ENCODE peak calls at places on chromosomes 3 and 15, in six cellular contexts. I, H, Q, Y, C and Z are unnamed samples.

GRCh38 chr3:127368186-127369032 is 80.6 kb upstream of the PRR20G start:
- DNase-seq in I (no peak), H (no peak), Q (no peak), Y (no peak), C (no peak), Z (no peak)

GRCh38 chr3:12073106-12073505 is 68.9 kb downstream of the SYN2 start:
- DNase-seq in I (no peak), H (no peak), Q (no peak), Y (no peak), C (no peak), Z (no peak)

GRCh38 chr3:35653347-35653746 is 14.0 kb downstream of the ARPP21 start:
- DNase-seq in I (no peak), H (no peak), Q (no peak), Y (no peak), C (no peak), Z (no peak)

GRCh38 chr15:75902129-75902557 is 1.5 kb upstream of the FBXO22 start:
- DNase-seq in I (no peak), H (no peak), Q (no peak), Y (peak), C (peak), Z (no peak)

GRCh38 chr3:180018588-180018987 is 18.1 kb downstream of the PEX5L start:
- DNase-seq in I (no peak), H (no peak), Q (no peak), Y (no peak), C (peak), Z (no peak)

GRCh38 chr3:54188176-54188791 is 65.9 kb downstream of the CACNA2D3 start:
- DNase-seq in I (no peak), H (no peak), Q (peak), Y (peak), C (no peak), Z (no peak)

GRCh38 chr3:185595520-185595919 is 9.4 kb downstream of the SENP2 start:
- DNase-seq in I (no peak), H (no peak), Q (no peak), Y (no peak), C (no peak), Z (no peak)

GRCh38 chr3:58568572-58569286 is 8.5 kb downstream of the FAM107A start:
- DNase-seq in I (peak), H (peak), Q (peak), Y (peak), C (peak), Z (peak)

GRCh38 chr3:71862374-71863145 is 77.6 kb upstream of the PROK2 start:
- DNase-seq in I (no peak), H (no peak), Q (no peak), Y (no peak), C (no peak), Z (no peak)

GRCh38 chr3:177835008-177835407 is 637.7 kb upstream of the TBL1XR1 start:
- DNase-seq in I (no peak), H (no peak), Q (no peak), Y (peak), C (peak), Z (no peak)

GRCh38 chr15:100261302-100262240 is 80.2 kb downstream of the ADAMTS17 start:
- DNase-seq in I (no peak), H (no peak), Q (peak), Y (no peak), C (no peak), Z (no peak)

GRCh38 chr3:5312278-5312677 is 124.8 kb downstream of the EDEM1 start:
- DNase-seq in I (no peak), H (no peak), Q (no peak), Y (no peak), C (no peak), Z (no peak)

GRCh38 chr3:135736740-135737139 is 228.8 kb upstream of the PPP2R3A start:
- DNase-seq in I (no peak), H (no peak), Q (no peak), Y (peak), C (peak), Z (no peak)

GRCh38 chr3:13705051-13705450 is 156.1 kb downstream of the FBLN2 start:
- DNase-seq in I (peak), H (no peak), Q (no peak), Y (no peak), C (no peak), Z (no peak)

GRCh38 chr3:125317761-125318496 is 57.2 kb downstream of the ZNF148 start:
- DNase-seq in I (no peak), H (no peak), Q (no peak), Y (no peak), C (no peak), Z (no peak)

GRCh38 chr15:39362832-39363561 is 217.9 kb upstream of the THBS1 start:
- DNase-seq in I (no peak), H (no peak), Q (no peak), Y (no peak), C (no peak), Z (no peak)

GRCh38 chr3:69542265-69543079 is 156.6 kb upstream of the FRMD4B start:
- DNase-seq in I (no peak), H (no peak), Q (peak), Y (peak), C (peak), Z (peak)

GRCh38 chr3:17846466-17846865 is 104.0 kb upstream of the TBC1D5 start:
- DNase-seq in I (no peak), H (no peak), Q (no peak), Y (no peak), C (no peak), Z (no peak)

GRCh38 chr3:39317571-39318169 is 11.8 kb upstream of the CCR8 start:
- DNase-seq in I (no peak), H (no peak), Q (no peak), Y (no peak), C (no peak), Z (no peak)

GRCh38 chr15:69849232-69849610 is 248.5 kb downstream of the TLE3 start:
- DNase-seq in I (no peak), H (no peak), Q (no peak), Y (no peak), C (no peak), Z (no peak)

GRCh38 chr3:188911033-188911850 is 260.5 kb upstream of the TPRG1 start:
- DNase-seq in I (no peak), H (no peak), Q (no peak), Y (no peak), C (no peak), Z (no peak)